ENCODE peak calls at places on chromosome 15, in four cellular contexts. C is neural progenitor cell, A is IMR-90, N is fibroblast of lung. R is an unnamed sample.

GRCh38 chr15:51844747-51845426 is 15.4 kb downstream of the TMOD3 start:
- DNase-seq in A (peak), N (no peak), C (no peak), R (peak)

GRCh38 chr15:55562601-55563000 is 25.5 kb downstream of the PYGO1 start:
- DNase-seq in N (no peak), C (no peak), A (no peak), R (no peak)

GRCh38 chr15:60651155-60651554 is 172.2 kb upstream of the ICE2 start:
- DNase-seq in N (no peak), C (no peak), A (no peak), R (no peak)

GRCh38 chr15:24919446-24919845 is 35.3 kb upstream of the SNRPN start:
- DNase-seq in A (no peak), C (no peak), N (no peak), R (no peak)

GRCh38 chr15:45205192-45205591 is 17.4 kb upstream of the SHF start:
- DNase-seq in N (peak), C (peak), A (peak), R (peak)

GRCh38 chr15:27872355-27872754 is 226.8 kb downstream of the OCA2 start:
- DNase-seq in N (no peak), C (no peak), A (no peak), R (no peak)

GRCh38 chr15:55917881-55918296 is 75.5 kb downstream of the NEDD4 start:
- DNase-seq in A (peak), N (peak), C (peak), R (peak)

GRCh38 chr15:95869920-95870319 is 460.6 kb upstream of the NR2F2 start:
- DNase-seq in N (no peak), C (no peak), A (no peak), R (no peak)

GRCh38 chr15:45128971-45129639 is 574 bp downstream of the DUOXA1 start:
- DNase-seq in N (no peak), A (no peak), C (peak), R (no peak)

GRCh38 chr15:23038741-23039150 is 623 bp downstream of the TUBGCP5 start:
- DNase-seq in N (peak), C (no peak), A (peak), R (peak)

GRCh38 chr15:71114066-71114680 is 1.1 kb upstream of the THSD4 start:
- DNase-seq in A (no peak), C (peak), N (no peak), R (no peak)

GRCh38 chr15:50354838-50355611 is at the start of gene GABPB1:
- DNase-seq in A (peak), N (peak), C (peak), R (peak)

GRCh38 chr15:27089233-27089586 is 118.2 kb downstream of the GABRG3 start:
- DNase-seq in A (no peak), N (no peak), C (no peak), R (no peak)

GRCh38 chr15:76576526-76577279 is 240.1 kb downstream of the ISL2 start:
- DNase-seq in N (peak), A (peak), C (no peak), R (peak)

GRCh38 chr15:63972801-63973200 is 73.5 kb downstream of the DAPK2 start:
- DNase-seq in C (peak), N (no peak), A (no peak), R (no peak)

GRCh38 chr15:81060470-81060869 is 59.7 kb downstream of the TLNRD1 start:
- DNase-seq in A (no peak), N (no peak), C (no peak), R (no peak)

GRCh38 chr15:55108858-55109518 is 87.8 kb downstream of the RSL24D1 start:
- DNase-seq in A (peak), N (peak), C (peak), R (peak)

GRCh38 chr15:50247819-50248650 is 17.5 kb downstream of the HDC start:
- DNase-seq in C (no peak), A (no peak), N (no peak), R (no peak)

GRCh38 chr15:85501574-85501973 is 121.2 kb downstream of the AKAP13 start:
- DNase-seq in N (no peak), A (no peak), C (no peak), R (no peak)

GRCh38 chr15:88902491-88902835 is 7.1 kb upstream of the HAPLN3 start:
- DNase-seq in C (no peak), N (no peak), A (no peak), R (no peak)

GRCh38 chr15:71282086-71282485 is 166.8 kb downstream of the THSD4 start:
- DNase-seq in C (no peak), A (peak), N (peak), R (no peak)

GRCh38 chr15:34275154-34275553 is 50.3 kb downstream of the EMC4 start:
- DNase-seq in N (peak), C (no peak), A (peak), R (peak)

GRCh38 chr15:34266751-34267150 is 41.9 kb downstream of the EMC4 start:
- DNase-seq in N (no peak), A (no peak), C (no peak), R (no peak)

GRCh38 chr15:34275721-34276120 is 50.9 kb downstream of the EMC4 start:
- DNase-seq in A (no peak), N (no peak), C (no peak), R (no peak)

DNA sequence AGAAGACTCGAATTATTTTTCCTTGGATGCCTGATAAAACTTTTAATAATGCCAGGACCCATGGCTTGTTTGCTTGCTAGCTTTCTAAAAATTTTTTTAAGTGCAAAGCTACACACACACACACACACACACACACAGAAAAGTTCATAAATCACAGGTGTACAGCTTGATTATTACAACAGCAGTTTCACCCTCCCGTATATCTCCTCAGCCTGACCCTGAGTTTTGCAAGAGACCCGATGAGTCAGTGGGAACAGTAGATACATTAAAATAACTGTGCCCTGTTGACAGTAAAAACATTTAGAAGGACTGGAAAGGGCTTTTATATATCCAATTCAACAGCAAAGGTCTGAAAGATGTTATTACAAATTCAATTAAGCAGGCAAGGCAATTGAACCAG is 46.7 kb downstream of the EMC4 start:
- DNase-seq in C (no peak), A (peak), N (peak), R (no peak)
- H3K9ac ChIP-seq in C (no peak), A (no peak), N (no peak), R (no peak)

GRCh38 chr15:40286061-40286532 is 3.2 kb upstream of the ANKRD63 start:
- DNase-seq in C (no peak), N (no peak), A (no peak), R (no peak)
- H3K9ac ChIP-seq in C (no peak), N (no peak), A (no peak), R (no peak)

GRCh38 chr15:31392761-31393401 is 66.2 kb downstream of the KLF13 start:
- DNase-seq in N (no peak), C (peak), A (no peak), R (no peak)
- H3K9ac ChIP-seq in N (no peak), C (no peak), A (no peak), R (no peak)

GRCh38 chr15:100924436-100924835 is 5.3 kb downstream of the LRRK1 start:
- DNase-seq in C (no peak), A (no peak), N (no peak), R (no peak)

GRCh38 chr15:100922192-100923040 is 3.3 kb downstream of the LRRK1 start:
- DNase-seq in A (no peak), C (no peak), N (no peak), R (no peak)

GRCh38 chr15:100925480-100925879 is 6.3 kb downstream of the LRRK1 start:
- DNase-seq in C (no peak), N (no peak), A (no peak), R (no peak)

GRCh38 chr15:100923902-100924301 is 4.7 kb downstream of the LRRK1 start:
- DNase-seq in C (no peak), A (no peak), N (no peak), R (no peak)

GRCh38 chr15:100923076-100923475 is 3.9 kb downstream of the LRRK1 start:
- DNase-seq in C (no peak), N (no peak), A (no peak), R (no peak)
- H3K9ac ChIP-seq in C (no peak), N (no peak), A (no peak), R (no peak)

GRCh38 chr15:75030424-75030823 is 7.0 kb downstream of the PPCDC start:
- DNase-seq in N (no peak), A (no peak), C (no peak), R (no peak)
- H3K9ac ChIP-seq in N (no peak), A (no peak), C (no peak), R (peak)

GRCh38 chr15:93983501-93983900 is 247.9 kb upstream of the MCTP2 start:
- DNase-seq in A (no peak), C (no peak), N (no peak), R (no peak)
- H3K9ac ChIP-seq in A (no peak), C (no peak), N (no peak), R (no peak)

DNA sequence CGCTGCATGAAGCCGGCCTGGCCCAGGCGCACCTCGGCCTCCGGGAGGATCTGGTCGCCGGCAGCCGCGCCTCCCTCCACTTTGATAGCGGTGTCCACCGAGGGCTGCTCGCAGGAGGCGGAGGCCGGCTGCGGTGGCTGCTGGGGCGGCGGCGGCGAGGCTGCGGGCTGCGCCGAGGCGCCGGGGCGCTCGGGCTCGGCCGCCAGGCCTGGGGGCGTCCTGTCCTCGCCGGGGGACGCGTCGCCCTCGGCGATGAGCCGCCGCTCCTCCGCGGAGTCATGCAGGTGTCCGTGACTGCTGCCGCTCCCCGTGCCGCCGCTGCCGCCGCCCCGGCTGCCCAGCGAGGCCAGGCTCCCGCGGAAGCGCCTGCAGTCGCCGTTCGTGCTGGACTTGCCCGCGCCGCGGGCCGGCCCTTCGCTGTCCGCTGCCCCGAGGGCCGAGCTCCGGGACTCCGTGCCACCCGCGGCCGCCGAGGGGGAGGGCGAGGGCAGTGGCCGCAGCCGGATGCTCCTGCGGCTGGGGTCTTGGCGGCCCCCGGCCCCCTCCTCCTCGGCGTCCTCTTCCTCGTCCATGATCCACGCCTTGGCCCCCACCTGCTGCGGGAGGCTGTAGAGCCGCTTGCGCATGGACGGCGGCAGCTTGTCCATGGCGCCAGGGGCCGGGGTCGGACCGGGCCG is 996 bp downstream of the HCN4 start:
- DNase-seq in A (no peak), C (peak), N (no peak), R (no peak)
- H3K9ac ChIP-seq in A (no peak), C (no peak), N (no peak), R (no peak)

GRCh38 chr15:37095993-37096877 is 4.1 kb downstream of the MEIS2 start:
- DNase-seq in A (no peak), N (no peak), C (peak), R (peak)
- H3K9ac ChIP-seq in A (no peak), N (no peak), C (no peak), R (peak)

GRCh38 chr15:101179341-101180153 is 72.3 kb downstream of the CHSY1 start:
- DNase-seq in A (peak), C (no peak), N (peak), R (no peak)
- H3K9ac ChIP-seq in A (no peak), C (no peak), N (no peak), R (no peak)

R was measured in endothelial cell of umbilical vein.